ENCODE peak calls at places on chromosomes 7 and 10, in five cellular contexts. One of them, this sample, is unnamed.
A peak's percentile ranks its signal among the peaks of the same experiment; 100 is the strongest.

GRCh38 chr10:28910960-28911359 is 233.6 kb downstream of the BAMBI start:
- DNase-seq in BE2C: no peak
- DNase-seq in colonic mucosa: no peak
- DNase-seq in A549: no peak
- DNase-seq in cardiac fibroblast: peak; percentile 75
- DNase-seq in this sample: no peak

GRCh38 chr7:151520419-151521229 is 929 bp upstream of the RHEB start:
- DNase-seq in BE2C: peak; percentile 15
- DNase-seq in cardiac fibroblast: no peak
- DNase-seq in colonic mucosa: peak; percentile 50
- DNase-seq in A549: no peak
- DNase-seq in this sample: no peak

GRCh38 chr10:117166420-117167345 is 28.6 kb upstream of the VAX1 start:
- DNase-seq in cardiac fibroblast: no peak
- DNase-seq in A549: no peak
- DNase-seq in colonic mucosa: no peak
- DNase-seq in BE2C: no peak
- DNase-seq in this sample: no peak

GRCh38 chr10:127068485-127068884 is 127.9 kb downstream of the INSYN2A start:
- DNase-seq in A549: no peak
- DNase-seq in colonic mucosa: no peak
- DNase-seq in cardiac fibroblast: no peak
- DNase-seq in BE2C: no peak
- DNase-seq in this sample: no peak

GRCh38 chr10:70183304-70183703 is 13.0 kb upstream of the SAR1A start:
- DNase-seq in cardiac fibroblast: no peak
- DNase-seq in colonic mucosa: no peak
- DNase-seq in BE2C: no peak
- DNase-seq in A549: no peak
- DNase-seq in this sample: no peak

GRCh38 chr10:95178797-95179196 is 15.2 kb upstream of the ACSM6 start:
- DNase-seq in colonic mucosa: no peak
- DNase-seq in BE2C: no peak
- DNase-seq in A549: no peak
- DNase-seq in cardiac fibroblast: no peak
- DNase-seq in this sample: no peak

GRCh38 chr7:25854608-25855497 is 297.1 kb upstream of the NFE2L3 start:
- DNase-seq in colonic mucosa: peak; percentile 86
- DNase-seq in BE2C: peak; percentile 86
- DNase-seq in A549: peak; percentile 89
- DNase-seq in cardiac fibroblast: peak; percentile 41
- DNase-seq in this sample: peak; percentile 98

GRCh38 chr7:27199820-27200760 is at the start of gene HOXA13:
- DNase-seq in colonic mucosa: peak; percentile 87
- DNase-seq in BE2C: peak; percentile 83
- DNase-seq in cardiac fibroblast: no peak
- DNase-seq in A549: peak; percentile 65
- DNase-seq in this sample: peak; percentile 90

GRCh38 chr7:31027161-31027965 is 24.7 kb upstream of the ADCYAP1R1 start:
- DNase-seq in A549: no peak
- DNase-seq in cardiac fibroblast: no peak
- DNase-seq in colonic mucosa: peak; percentile 20
- DNase-seq in BE2C: peak; percentile 28
- DNase-seq in this sample: no peak

GRCh38 chr7:15950299-15950698 is 263.8 kb upstream of the MEOX2 start:
- DNase-seq in cardiac fibroblast: no peak
- DNase-seq in colonic mucosa: no peak
- DNase-seq in A549: no peak
- DNase-seq in BE2C: no peak
- DNase-seq in this sample: no peak

GRCh38 chr10:89783406-89783805 is 82.0 kb downstream of the KIF20B start:
- DNase-seq in cardiac fibroblast: peak; percentile 21
- DNase-seq in colonic mucosa: no peak
- DNase-seq in BE2C: no peak
- DNase-seq in A549: no peak
- DNase-seq in this sample: no peak

GRCh38 chr7:11130601-11131000 is 156.9 kb downstream of the PHF14 start:
- DNase-seq in A549: no peak
- DNase-seq in cardiac fibroblast: no peak
- DNase-seq in BE2C: no peak
- DNase-seq in colonic mucosa: no peak
- DNase-seq in this sample: no peak

GRCh38 chr10:32980242-32980557 is 22.2 kb upstream of the ITGB1 start:
- DNase-seq in cardiac fibroblast: no peak
- DNase-seq in colonic mucosa: no peak
- DNase-seq in A549: no peak
- DNase-seq in BE2C: no peak
- DNase-seq in this sample: no peak

GRCh38 chr7:158809596-158809995 is 19.7 kb downstream of the ESYT2 start:
- DNase-seq in colonic mucosa: no peak
- DNase-seq in A549: no peak
- DNase-seq in cardiac fibroblast: no peak
- DNase-seq in BE2C: no peak
- DNase-seq in this sample: peak; percentile 42

GRCh38 chr10:3763035-3763456 is 22.0 kb downstream of the KLF6 start:
- DNase-seq in BE2C: no peak
- DNase-seq in cardiac fibroblast: peak; percentile 65
- DNase-seq in colonic mucosa: peak; percentile 46
- DNase-seq in A549: no peak
- DNase-seq in this sample: no peak

GRCh38 chr10:119207713-119208552 is 562 bp downstream of the GRK5 start:
- DNase-seq in BE2C: peak; percentile 50
- DNase-seq in A549: peak; percentile 29
- DNase-seq in colonic mucosa: peak; percentile 49
- DNase-seq in cardiac fibroblast: peak; percentile 62
- DNase-seq in this sample: peak; percentile 29

GRCh38 chr10:79098596-79099015 is 29.8 kb downstream of the ZMIZ1 start:
- DNase-seq in BE2C: no peak
- DNase-seq in A549: no peak
- DNase-seq in cardiac fibroblast: no peak
- DNase-seq in colonic mucosa: no peak
- DNase-seq in this sample: no peak

This sample was measured in KBM-7.